ENCODE peak calls at places on chromosomes 1 and 21, in four cellular contexts. One of them, this sample, is unnamed.
A peak's percentile ranks its signal among the peaks of the same experiment; 100 is the strongest.

GRCh38 chr21:34881421-34881820 is 167.7 kb downstream of the RUNX1 start:
- DNase-seq in AG10803: peak; percentile 68
- DNase-seq in Caki2: no peak
- DNase-seq in EH: peak; percentile 85
- DNase-seq in this sample: no peak

GRCh38 chr1:53982034-53982761 is 35.8 kb downstream of the LDLRAD1 start:
- DNase-seq in AG10803: peak; percentile 54
- DNase-seq in Caki2: no peak
- DNase-seq in EH: peak; percentile 77
- DNase-seq in this sample: no peak

GRCh38 chr1:90717665-90718410 is 736 bp upstream of the BARHL2 start:
- DNase-seq in AG10803: peak; percentile 13
- DNase-seq in Caki2: no peak
- DNase-seq in EH: no peak
- DNase-seq in this sample: peak; percentile 8

GRCh38 chr1:246786606-246787238 is 62.5 kb downstream of the SCCPDH start:
- DNase-seq in AG10803: no peak
- DNase-seq in Caki2: no peak
- DNase-seq in EH: no peak
- DNase-seq in this sample: peak; percentile 77

GRCh38 chr1:12542596-12543592 is 75.1 kb downstream of the DHRS3 start:
- DNase-seq in AG10803: no peak
- DNase-seq in Caki2: no peak
- DNase-seq in EH: peak; percentile 56
- DNase-seq in this sample: no peak

GRCh38 chr1:55375617-55376258 is 160.6 kb upstream of the USP24 start:
- DNase-seq in AG10803: peak; percentile 52
- DNase-seq in Caki2: peak; percentile 25
- DNase-seq in EH: peak; percentile 62
- DNase-seq in this sample: peak; percentile 41

GRCh38 chr1:78070210-78070609 is 24.4 kb downstream of the GIPC2 start:
- DNase-seq in AG10803: no peak
- DNase-seq in Caki2: no peak
- DNase-seq in EH: no peak
- DNase-seq in this sample: no peak

GRCh38 chr1:46246548-46247432 is 773 bp upstream of the RAD54L start:
- DNase-seq in AG10803: peak; percentile 36
- DNase-seq in Caki2: no peak
- DNase-seq in EH: peak; percentile 67
- DNase-seq in this sample: no peak

GRCh38 chr1:41023279-41023990 is 1.9 kb upstream of the SLFNL1 start:
- DNase-seq in AG10803: no peak
- DNase-seq in Caki2: no peak
- DNase-seq in EH: peak; percentile 54
- DNase-seq in this sample: no peak

GRCh38 chr1:58573705-58574591 is 3.1 kb downstream of the TACSTD2 start:
- DNase-seq in AG10803: no peak
- DNase-seq in Caki2: peak; percentile 61
- DNase-seq in EH: no peak
- DNase-seq in this sample: no peak

GRCh38 chr1:16146888-16147614 is 8.8 kb downstream of the EPHA2 start:
- DNase-seq in AG10803: peak; percentile 58
- DNase-seq in Caki2: peak; percentile 53
- DNase-seq in EH: peak; percentile 87
- DNase-seq in this sample: no peak

GRCh38 chr1:23639460-23639859 is 52.1 kb upstream of the RPL11 start:
- DNase-seq in AG10803: no peak
- DNase-seq in Caki2: no peak
- DNase-seq in EH: no peak
- DNase-seq in this sample: peak; percentile 42

GRCh38 chr1:226697151-226697575 is 41.9 kb downstream of the ITPKB start:
- DNase-seq in AG10803: peak; percentile 34
- DNase-seq in Caki2: no peak
- DNase-seq in EH: peak; percentile 51
- DNase-seq in this sample: no peak

GRCh38 chr1:74343191-74343590 is 108.0 kb downstream of the TNNI3K start:
- DNase-seq in AG10803: no peak
- DNase-seq in Caki2: no peak
- DNase-seq in EH: no peak
- DNase-seq in this sample: no peak

GRCh38 chr1:183806086-183806485 is 1.2 kb downstream of the RGL1 start:
- DNase-seq in AG10803: peak; percentile 64
- DNase-seq in Caki2: no peak
- DNase-seq in EH: peak; percentile 64
- DNase-seq in this sample: no peak

GRCh38 chr1:74714429-74715362 is 18.2 kb downstream of the CRYZ start:
- DNase-seq in AG10803: peak; percentile 56
- DNase-seq in Caki2: no peak
- DNase-seq in EH: no peak
- DNase-seq in this sample: no peak

GRCh38 chr21:38910390-38911008 is 104.8 kb downstream of the ETS2 start:
- DNase-seq in AG10803: no peak
- DNase-seq in Caki2: peak; percentile 39
- DNase-seq in EH: peak; percentile 12
- DNase-seq in this sample: peak; percentile 65

GRCh38 chr1:39699419-39699818 is 8.2 kb upstream of the HPCAL4 start:
- DNase-seq in AG10803: no peak
- DNase-seq in Caki2: no peak
- DNase-seq in EH: no peak
- DNase-seq in this sample: no peak

GRCh38 chr21:29661672-29662442 is 277.9 kb downstream of the GRIK1 start:
- DNase-seq in AG10803: no peak
- DNase-seq in Caki2: no peak
- DNase-seq in EH: no peak
- DNase-seq in this sample: no peak

GRCh38 chr1:181081399-181081798 is 7.1 kb upstream of the IER5 start:
- DNase-seq in AG10803: no peak
- DNase-seq in Caki2: no peak
- DNase-seq in EH: no peak
- DNase-seq in this sample: no peak

GRCh38 chr21:45593162-45594022 is 50.1 kb upstream of the PCBP3 start:
- DNase-seq in AG10803: no peak
- DNase-seq in Caki2: no peak
- DNase-seq in EH: no peak
- DNase-seq in this sample: no peak

GRCh38 chr1:236144446-236145150 is 2.3 kb downstream of the GPR137B start:
- DNase-seq in AG10803: no peak
- DNase-seq in Caki2: no peak
- DNase-seq in EH: no peak
- DNase-seq in this sample: no peak

GRCh38 chr1:3313579-3313955 is 140.9 kb upstream of the ARHGEF16 start:
- DNase-seq in AG10803: peak; percentile 95
- DNase-seq in Caki2: no peak
- DNase-seq in EH: peak; percentile 94
- DNase-seq in this sample: no peak

GRCh38 chr1:38489844-38490270 is 369.7 kb downstream of the RRAGC start:
- DNase-seq in AG10803: no peak
- DNase-seq in Caki2: no peak
- DNase-seq in EH: peak; percentile 16
- DNase-seq in this sample: no peak

GRCh38 chr1:94863297-94863911 is 43.2 kb downstream of the SLC44A3 start:
- DNase-seq in AG10803: peak; percentile 87
- DNase-seq in Caki2: no peak
- DNase-seq in EH: peak; percentile 87
- DNase-seq in this sample: no peak

GRCh38 chr1:109763646-109764415 is at the start of gene EPS8L3:
- DNase-seq in AG10803: no peak
- DNase-seq in Caki2: no peak
- DNase-seq in EH: no peak
- DNase-seq in this sample: no peak

GRCh38 chr1:67978988-67979516 is 71.4 kb downstream of the DIRAS3 start:
- DNase-seq in AG10803: peak; percentile 68
- DNase-seq in Caki2: peak; percentile 83
- DNase-seq in EH: peak; percentile 71
- DNase-seq in this sample: no peak

GRCh38 chr1:26349196-26349885 is 4.6 kb downstream of the CRYBG2 start:
- DNase-seq in AG10803: peak; percentile 75
- DNase-seq in Caki2: peak; percentile 70
- DNase-seq in EH: peak; percentile 90
- DNase-seq in this sample: no peak

GRCh38 chr1:157496121-157496526 is 56.2 kb downstream of the FCRL5 start:
- DNase-seq in AG10803: peak; percentile 30
- DNase-seq in Caki2: peak; percentile 18
- DNase-seq in EH: peak; percentile 50
- DNase-seq in this sample: peak; percentile 14

GRCh38 chr21:37166733-37167132 is 93.7 kb downstream of the TTC3 start:
- DNase-seq in AG10803: no peak
- DNase-seq in Caki2: peak; percentile 63
- DNase-seq in EH: peak; percentile 32
- DNase-seq in this sample: no peak

GRCh38 chr1:11124965-11125364 is 25.3 kb upstream of the EXOSC10 start:
- DNase-seq in AG10803: no peak
- DNase-seq in Caki2: no peak
- DNase-seq in EH: no peak
- DNase-seq in this sample: no peak

GRCh38 chr1:182699673-182700350 is 15.4 kb upstream of the RGS8 start:
- DNase-seq in AG10803: no peak
- DNase-seq in Caki2: no peak
- DNase-seq in EH: no peak
- DNase-seq in this sample: peak; percentile 85

GRCh38 chr1:181117648-181118449 is 29.3 kb downstream of the IER5 start:
- DNase-seq in AG10803: no peak
- DNase-seq in Caki2: peak; percentile 38
- DNase-seq in EH: peak; percentile 95
- DNase-seq in this sample: no peak

GRCh38 chr1:26353976-26354820 is at the start of gene CRYBG2:
- DNase-seq in AG10803: no peak
- DNase-seq in Caki2: no peak
- DNase-seq in EH: no peak
- DNase-seq in this sample: no peak

GRCh38 chr1:173473599-173474011 is 3.5 kb upstream of the PRDX6 start:
- DNase-seq in AG10803: peak; percentile 42
- DNase-seq in Caki2: peak; percentile 21
- DNase-seq in EH: peak; percentile 79
- DNase-seq in this sample: no peak

GRCh38 chr1:160578175-160578693 is 1.1 kb downstream of the CD84 start:
- DNase-seq in AG10803: no peak
- DNase-seq in Caki2: no peak
- DNase-seq in EH: no peak
- DNase-seq in this sample: no peak

GRCh38 chr1:23371987-23372386 is 2.4 kb upstream of the ZNF436 start:
- DNase-seq in AG10803: no peak
- DNase-seq in Caki2: peak; percentile 57
- DNase-seq in EH: no peak
- DNase-seq in this sample: no peak

GRCh38 chr1:56189946-56190920 is 389.1 kb downstream of the PLPP3 start:
- DNase-seq in AG10803: no peak
- DNase-seq in Caki2: no peak
- DNase-seq in EH: no peak
- DNase-seq in this sample: no peak

GRCh38 chr1:151990856-151991198 is 2.8 kb downstream of the S100A10 start:
- DNase-seq in AG10803: peak; percentile 56
- DNase-seq in Caki2: peak; percentile 60
- DNase-seq in EH: peak; percentile 84
- DNase-seq in this sample: no peak

GRCh38 chr1:39539252-39539790 is 37.3 kb downstream of the PABPC4 start:
- DNase-seq in AG10803: peak; percentile 71
- DNase-seq in Caki2: peak; percentile 54
- DNase-seq in EH: peak; percentile 81
- DNase-seq in this sample: peak; percentile 100